ENCODE peak calls at places on chromosomes 1 and 21, in nine cellular contexts. One of them, this sample, is unnamed.

GRCh38 chr1:3714284-3714741 is 37.9 kb upstream of the CCDC27 start:
- DNase-seq in heart left ventricle: no peak
- DNase-seq in NCI-H1092: no peak
- DNase-seq in NCI-H1694 treated with DMSO at 0.1 percent for 48 hours: no peak
- DNase-seq in PC-3: no peak
- DNase-seq in ecto neural progenitor cell: no peak
- DNase-seq in activated T-helper 9 cell treated with anti-CD3 and anti-CD28 coated beads, Interleukin-2, amount 50 U/mL, for 16 hours: no peak
- DNase-seq in astrocyte of the spinal cord: no peak
- DNase-seq in ELF-1: no peak
- DNase-seq in this sample: peak; percentile 29

GRCh38 chr1:156379420-156380165 is 10.6 kb downstream of the RHBG start:
- DNase-seq in heart left ventricle: no peak
- DNase-seq in NCI-H1092: no peak
- DNase-seq in NCI-H1694 treated with DMSO at 0.1 percent for 48 hours: peak; percentile 44
- DNase-seq in PC-3: peak; percentile 61
- DNase-seq in ecto neural progenitor cell: no peak
- DNase-seq in activated T-helper 9 cell treated with anti-CD3 and anti-CD28 coated beads, Interleukin-2, amount 50 U/mL, for 16 hours: no peak
- DNase-seq in astrocyte of the spinal cord: no peak
- DNase-seq in ELF-1: peak; percentile 60
- DNase-seq in this sample: no peak

GRCh38 chr1:11531943-11532342 is 53.0 kb downstream of the DISP3 start:
- DNase-seq in heart left ventricle: no peak
- DNase-seq in NCI-H1092: no peak
- DNase-seq in NCI-H1694 treated with DMSO at 0.1 percent for 48 hours: no peak
- DNase-seq in PC-3: no peak
- DNase-seq in ecto neural progenitor cell: no peak
- DNase-seq in activated T-helper 9 cell treated with anti-CD3 and anti-CD28 coated beads, Interleukin-2, amount 50 U/mL, for 16 hours: no peak
- DNase-seq in astrocyte of the spinal cord: no peak
- DNase-seq in ELF-1: no peak
- DNase-seq in this sample: no peak

GRCh38 chr1:221782970-221783369 is 41.1 kb upstream of the DUSP10 start:
- DNase-seq in heart left ventricle: no peak
- DNase-seq in NCI-H1092: no peak
- DNase-seq in NCI-H1694 treated with DMSO at 0.1 percent for 48 hours: no peak
- DNase-seq in PC-3: no peak
- DNase-seq in ecto neural progenitor cell: no peak
- DNase-seq in activated T-helper 9 cell treated with anti-CD3 and anti-CD28 coated beads, Interleukin-2, amount 50 U/mL, for 16 hours: no peak
- DNase-seq in astrocyte of the spinal cord: no peak
- DNase-seq in ELF-1: no peak
- DNase-seq in this sample: no peak

GRCh38 chr1:21935393-21935804 is 1.7 kb downstream of the HSPG2 start:
- DNase-seq in heart left ventricle: no peak
- DNase-seq in NCI-H1092: no peak
- DNase-seq in NCI-H1694 treated with DMSO at 0.1 percent for 48 hours: no peak
- DNase-seq in PC-3: peak; percentile 50
- DNase-seq in ecto neural progenitor cell: no peak
- DNase-seq in activated T-helper 9 cell treated with anti-CD3 and anti-CD28 coated beads, Interleukin-2, amount 50 U/mL, for 16 hours: no peak
- DNase-seq in astrocyte of the spinal cord: no peak
- DNase-seq in ELF-1: no peak
- DNase-seq in this sample: no peak

GRCh38 chr1:205986848-205987247 is 16.3 kb downstream of the RAB7B start:
- DNase-seq in heart left ventricle: no peak
- DNase-seq in NCI-H1092: no peak
- DNase-seq in NCI-H1694 treated with DMSO at 0.1 percent for 48 hours: no peak
- DNase-seq in PC-3: no peak
- DNase-seq in ecto neural progenitor cell: no peak
- DNase-seq in activated T-helper 9 cell treated with anti-CD3 and anti-CD28 coated beads, Interleukin-2, amount 50 U/mL, for 16 hours: no peak
- DNase-seq in astrocyte of the spinal cord: no peak
- DNase-seq in ELF-1: no peak
- DNase-seq in this sample: no peak

GRCh38 chr1:971751-972506 is 5.6 kb downstream of the PLEKHN1 start:
- DNase-seq in heart left ventricle: no peak
- DNase-seq in NCI-H1092: no peak
- DNase-seq in NCI-H1694 treated with DMSO at 0.1 percent for 48 hours: no peak
- DNase-seq in PC-3: no peak
- DNase-seq in ecto neural progenitor cell: no peak
- DNase-seq in activated T-helper 9 cell treated with anti-CD3 and anti-CD28 coated beads, Interleukin-2, amount 50 U/mL, for 16 hours: no peak
- DNase-seq in astrocyte of the spinal cord: no peak
- DNase-seq in ELF-1: no peak
- DNase-seq in this sample: no peak

GRCh38 chr1:20652300-20652699 is 8.9 kb downstream of the DDOST start:
- DNase-seq in heart left ventricle: peak; percentile 33
- DNase-seq in NCI-H1092: no peak
- DNase-seq in NCI-H1694 treated with DMSO at 0.1 percent for 48 hours: no peak
- DNase-seq in PC-3: no peak
- DNase-seq in ecto neural progenitor cell: no peak
- DNase-seq in activated T-helper 9 cell treated with anti-CD3 and anti-CD28 coated beads, Interleukin-2, amount 50 U/mL, for 16 hours: no peak
- DNase-seq in astrocyte of the spinal cord: no peak
- DNase-seq in ELF-1: no peak
- DNase-seq in this sample: no peak

GRCh38 chr1:241560511-241561187 is 28.5 kb downstream of the KMO start:
- DNase-seq in heart left ventricle: no peak
- DNase-seq in NCI-H1092: no peak
- DNase-seq in NCI-H1694 treated with DMSO at 0.1 percent for 48 hours: no peak
- DNase-seq in PC-3: no peak
- DNase-seq in ecto neural progenitor cell: no peak
- DNase-seq in activated T-helper 9 cell treated with anti-CD3 and anti-CD28 coated beads, Interleukin-2, amount 50 U/mL, for 16 hours: no peak
- DNase-seq in astrocyte of the spinal cord: no peak
- DNase-seq in ELF-1: no peak
- DNase-seq in this sample: no peak

GRCh38 chr1:54312874-54313316 is 93.3 kb downstream of the SSBP3 start:
- DNase-seq in heart left ventricle: peak; percentile 57
- DNase-seq in NCI-H1092: no peak
- DNase-seq in NCI-H1694 treated with DMSO at 0.1 percent for 48 hours: peak; percentile 17
- DNase-seq in PC-3: no peak
- DNase-seq in ecto neural progenitor cell: peak; percentile 55
- DNase-seq in activated T-helper 9 cell treated with anti-CD3 and anti-CD28 coated beads, Interleukin-2, amount 50 U/mL, for 16 hours: no peak
- DNase-seq in astrocyte of the spinal cord: peak; percentile 72
- DNase-seq in ELF-1: peak; percentile 71
- DNase-seq in this sample: no peak

GRCh38 chr1:156499194-156499702 is 1.3 kb downstream of the MEF2D start:
- DNase-seq in heart left ventricle: no peak
- DNase-seq in NCI-H1092: no peak
- DNase-seq in NCI-H1694 treated with DMSO at 0.1 percent for 48 hours: no peak
- DNase-seq in PC-3: peak; percentile 27
- DNase-seq in ecto neural progenitor cell: no peak
- DNase-seq in activated T-helper 9 cell treated with anti-CD3 and anti-CD28 coated beads, Interleukin-2, amount 50 U/mL, for 16 hours: no peak
- DNase-seq in astrocyte of the spinal cord: peak; percentile 19
- DNase-seq in ELF-1: peak; percentile 22
- DNase-seq in this sample: peak; percentile 36

GRCh38 chr1:235093013-235093618 is 35.5 kb downstream of the TOMM20 start:
- DNase-seq in heart left ventricle: peak; percentile 69
- DNase-seq in NCI-H1092: peak; percentile 11
- DNase-seq in NCI-H1694 treated with DMSO at 0.1 percent for 48 hours: peak; percentile 13
- DNase-seq in PC-3: peak; percentile 29
- DNase-seq in ecto neural progenitor cell: peak; percentile 71
- DNase-seq in activated T-helper 9 cell treated with anti-CD3 and anti-CD28 coated beads, Interleukin-2, amount 50 U/mL, for 16 hours: no peak
- DNase-seq in astrocyte of the spinal cord: peak; percentile 71
- DNase-seq in ELF-1: peak; percentile 89
- DNase-seq in this sample: peak; percentile 86

GRCh38 chr21:44074315-44074958 is 32.8 kb upstream of the PWP2 start:
- DNase-seq in heart left ventricle: no peak
- DNase-seq in NCI-H1092: no peak
- DNase-seq in NCI-H1694 treated with DMSO at 0.1 percent for 48 hours: no peak
- DNase-seq in PC-3: no peak
- DNase-seq in ecto neural progenitor cell: no peak
- DNase-seq in activated T-helper 9 cell treated with anti-CD3 and anti-CD28 coated beads, Interleukin-2, amount 50 U/mL, for 16 hours: no peak
- DNase-seq in astrocyte of the spinal cord: no peak
- DNase-seq in ELF-1: no peak
- DNase-seq in this sample: no peak

GRCh38 chr1:201925961-201926585 is 20.3 kb downstream of the LMOD1 start:
- DNase-seq in heart left ventricle: no peak
- DNase-seq in NCI-H1092: no peak
- DNase-seq in NCI-H1694 treated with DMSO at 0.1 percent for 48 hours: peak; percentile 83
- DNase-seq in PC-3: no peak
- DNase-seq in ecto neural progenitor cell: no peak
- DNase-seq in activated T-helper 9 cell treated with anti-CD3 and anti-CD28 coated beads, Interleukin-2, amount 50 U/mL, for 16 hours: no peak
- DNase-seq in astrocyte of the spinal cord: peak; percentile 37
- DNase-seq in ELF-1: no peak
- DNase-seq in this sample: no peak

GRCh38 chr21:41217656-41218380 is 49.9 kb downstream of the BACE2 start:
- DNase-seq in heart left ventricle: peak; percentile 68
- DNase-seq in NCI-H1092: no peak
- DNase-seq in NCI-H1694 treated with DMSO at 0.1 percent for 48 hours: no peak
- DNase-seq in PC-3: no peak
- DNase-seq in ecto neural progenitor cell: peak; percentile 58
- DNase-seq in activated T-helper 9 cell treated with anti-CD3 and anti-CD28 coated beads, Interleukin-2, amount 50 U/mL, for 16 hours: no peak
- DNase-seq in astrocyte of the spinal cord: peak; percentile 28
- DNase-seq in ELF-1: peak; percentile 81
- DNase-seq in this sample: no peak

GRCh38 chr1:119083479-119083878 is 57.0 kb downstream of the WARS2 start:
- DNase-seq in heart left ventricle: no peak
- DNase-seq in NCI-H1092: no peak
- DNase-seq in NCI-H1694 treated with DMSO at 0.1 percent for 48 hours: no peak
- DNase-seq in PC-3: no peak
- DNase-seq in ecto neural progenitor cell: no peak
- DNase-seq in activated T-helper 9 cell treated with anti-CD3 and anti-CD28 coated beads, Interleukin-2, amount 50 U/mL, for 16 hours: no peak
- DNase-seq in astrocyte of the spinal cord: no peak
- DNase-seq in ELF-1: no peak
- DNase-seq in this sample: no peak

GRCh38 chr1:75937034-75937433 is 4.8 kb upstream of the ASB17 start:
- DNase-seq in heart left ventricle: no peak
- DNase-seq in NCI-H1092: no peak
- DNase-seq in NCI-H1694 treated with DMSO at 0.1 percent for 48 hours: no peak
- DNase-seq in PC-3: peak; percentile 59
- DNase-seq in ecto neural progenitor cell: no peak
- DNase-seq in activated T-helper 9 cell treated with anti-CD3 and anti-CD28 coated beads, Interleukin-2, amount 50 U/mL, for 16 hours: no peak
- DNase-seq in astrocyte of the spinal cord: peak; percentile 38
- DNase-seq in ELF-1: no peak
- DNase-seq in this sample: no peak

GRCh38 chr21:26632691-26633090 is 59.6 kb upstream of the CYYR1 start:
- DNase-seq in heart left ventricle: no peak
- DNase-seq in NCI-H1092: no peak
- DNase-seq in NCI-H1694 treated with DMSO at 0.1 percent for 48 hours: no peak
- DNase-seq in PC-3: no peak
- DNase-seq in ecto neural progenitor cell: no peak
- DNase-seq in activated T-helper 9 cell treated with anti-CD3 and anti-CD28 coated beads, Interleukin-2, amount 50 U/mL, for 16 hours: no peak
- DNase-seq in astrocyte of the spinal cord: no peak
- DNase-seq in ELF-1: no peak
- DNase-seq in this sample: no peak

GRCh38 chr21:37863842-37864241 is 52.4 kb downstream of the KCNJ6 start:
- DNase-seq in heart left ventricle: no peak
- DNase-seq in NCI-H1092: no peak
- DNase-seq in NCI-H1694 treated with DMSO at 0.1 percent for 48 hours: no peak
- DNase-seq in PC-3: no peak
- DNase-seq in ecto neural progenitor cell: peak; percentile 1
- DNase-seq in activated T-helper 9 cell treated with anti-CD3 and anti-CD28 coated beads, Interleukin-2, amount 50 U/mL, for 16 hours: no peak
- DNase-seq in astrocyte of the spinal cord: peak; percentile 79
- DNase-seq in ELF-1: no peak
- DNase-seq in this sample: no peak